ENCODE peak calls at places on chromosomes 13 and 19, in eight cellular contexts. X, P, L, A, J, S, F and K are unnamed samples.

GRCh38 chr13:20193142-20193923 is 595 bp upstream of the GJB2 start:
- DNase-seq in X (no peak), P (no peak), L (no peak), A (no peak), J (no peak), S (no peak), F (no peak), K (no peak)

GRCh38 chr13:65725001-65725400 is 1505.1 kb downstream of the PCDH9 start:
- DNase-seq in X (no peak), P (no peak), L (no peak), A (peak), J (peak), S (no peak), F (no peak), K (no peak)

GRCh38 chr13:106570354-106570822 is 2.5 kb upstream of the ARGLU1 start:
- DNase-seq in X (peak), P (no peak), L (peak), A (peak), J (peak), S (no peak), F (peak), K (no peak)

GRCh38 chr19:33426621-33427475 is 53.3 kb downstream of the CEBPG start:
- DNase-seq in X (no peak), P (no peak), L (no peak), A (no peak), J (no peak), S (no peak), F (no peak), K (no peak)

GRCh38 chr13:25490236-25490635 is 118.5 kb downstream of the ATP8A2 start:
- DNase-seq in X (no peak), P (no peak), L (no peak), A (no peak), J (no peak), S (peak), F (no peak), K (no peak)

GRCh38 chr19:2332341-2333026 is 4.0 kb downstream of the SPPL2B start:
- DNase-seq in X (no peak), P (no peak), L (peak), A (no peak), J (no peak), S (no peak), F (no peak), K (no peak)

GRCh38 chr13:62246581-62246980 is 830.9 kb upstream of the PCDH20 start:
- DNase-seq in X (no peak), P (no peak), L (no peak), A (no peak), J (no peak), S (no peak), F (no peak), K (no peak)

GRCh38 chr13:94400874-94401273 is 78.6 kb downstream of the DCT start:
- DNase-seq in X (no peak), P (no peak), L (no peak), A (no peak), J (no peak), S (no peak), F (no peak), K (no peak)

GRCh38 chr13:98976941-98977340 is 923 bp downstream of the DOCK9 start:
- DNase-seq in X (no peak), P (no peak), L (no peak), A (peak), J (no peak), S (no peak), F (no peak), K (no peak)

GRCh38 chr19:17680235-17680722 is 7.9 kb downstream of the UNC13A start:
- DNase-seq in X (no peak), P (peak), L (no peak), A (peak), J (peak), S (no peak), F (peak), K (peak)

GRCh38 chr13:50366488-50367174 is 351.4 kb downstream of the KCNRG start:
- DNase-seq in X (no peak), P (no peak), L (no peak), A (no peak), J (no peak), S (no peak), F (no peak), K (no peak)

GRCh38 chr13:111114362-111115050 is 604 bp upstream of the ARHGEF7 start:
- DNase-seq in X (no peak), P (no peak), L (no peak), A (peak), J (peak), S (peak), F (peak), K (no peak)

GRCh38 chr13:107867701-107868661 is 347.4 kb downstream of the LIG4 start:
- DNase-seq in X (no peak), P (no peak), L (no peak), A (peak), J (peak), S (peak), F (peak), K (peak)

GRCh38 chr13:76647550-76647949 is 238.7 kb downstream of the KCTD12 start:
- DNase-seq in X (no peak), P (no peak), L (no peak), A (peak), J (no peak), S (no peak), F (no peak), K (peak)

GRCh38 chr13:64417609-64418008 is 2812.5 kb downstream of the PCDH9 start:
- DNase-seq in X (peak), P (no peak), L (no peak), A (no peak), J (no peak), S (no peak), F (no peak), K (no peak)

GRCh38 chr19:17749912-17750317 is 1.4 kb upstream of the FCHO1 start:
- DNase-seq in X (no peak), P (no peak), L (no peak), A (peak), J (no peak), S (peak), F (peak), K (no peak)

GRCh38 chr19:6271251-6271650 is 8.5 kb downstream of the MLLT1 start:
- DNase-seq in X (no peak), P (no peak), L (no peak), A (peak), J (no peak), S (no peak), F (peak), K (peak)

GRCh38 chr13:21240586-21240985 is 64.1 kb downstream of the MRPL57 start:
- DNase-seq in X (no peak), P (peak), L (no peak), A (peak), J (peak), S (no peak), F (peak), K (peak)

GRCh38 chr19:28427256-28428083 is 785.5 kb downstream of the UQCRFS1 start:
- DNase-seq in X (no peak), P (no peak), L (no peak), A (peak), J (no peak), S (peak), F (no peak), K (no peak)

GRCh38 chr13:28658539-28658795 is 463 bp upstream of the POMP start:
- DNase-seq in X (no peak), P (no peak), L (no peak), A (no peak), J (no peak), S (no peak), F (peak), K (no peak)

GRCh38 chr19:1155352-1156304 is 18.4 kb downstream of the SBNO2 start:
- DNase-seq in X (no peak), P (no peak), L (no peak), A (peak), J (no peak), S (no peak), F (no peak), K (no peak)

GRCh38 chr19:750640-751423 is at the start of gene MISP:
- DNase-seq in X (peak), P (no peak), L (no peak), A (no peak), J (no peak), S (no peak), F (no peak), K (no peak)

GRCh38 chr19:44892932-44893331 is 1.9 kb downstream of the TOMM40 start:
- DNase-seq in X (no peak), P (no peak), L (no peak), A (no peak), J (no peak), S (no peak), F (no peak), K (no peak)

GRCh38 chr19:20256606-20257005 is 89.6 kb downstream of the ZNF486 start:
- DNase-seq in X (no peak), P (no peak), L (no peak), A (no peak), J (no peak), S (no peak), F (no peak), K (no peak)

GRCh38 chr13:36998624-36999041 is 507 bp downstream of the ALG5 start:
- DNase-seq in X (peak), P (no peak), L (peak), A (peak), J (no peak), S (peak), F (peak), K (no peak)

GRCh38 chr13:33235078-33235477 is 50.5 kb downstream of the STARD13 start:
- DNase-seq in X (no peak), P (no peak), L (no peak), A (peak), J (peak), S (no peak), F (peak), K (no peak)